ENCODE peak calls at places on chromosome 13, in eight cellular contexts. C, S, I, D, N, F, Y and B are unnamed samples. For H3K27me3, the result is how much of the 10 kb centered on the place peaks cover.

GRCh38 chr13:36214163-36214921 is at the start of gene SOHLH2:
- DNase-seq in N (no peak), F (no peak), C (no peak), D (no peak), S (no peak), I (no peak), Y (no peak), B (no peak)

GRCh38 chr13:110408286-110408685 is 101.2 kb downstream of the COL4A2 start:
- DNase-seq in I (no peak), N (no peak), S (no peak), D (no peak), Y (peak), F (no peak), C (no peak), B (no peak)

GRCh38 chr13:111129465-111130110 is 14.5 kb downstream of the ARHGEF7 start:
- DNase-seq in C (no peak), S (no peak), N (no peak), I (no peak), D (no peak), Y (no peak), F (no peak), B (no peak)

GRCh38 chr13:20221772-20222171 is 10.3 kb downstream of the GJB6 start:
- DNase-seq in N (no peak), D (no peak), F (no peak), C (no peak), S (no peak), Y (no peak), I (no peak), B (no peak)

GRCh38 chr13:110984392-110984791 is 69.5 kb upstream of the ANKRD10 start:
- DNase-seq in N (no peak), C (no peak), D (peak), S (no peak), Y (no peak), F (no peak), I (no peak), B (no peak)

GRCh38 chr13:76711515-76712182 is 174.6 kb downstream of the KCTD12 start:
- DNase-seq in I (no peak), N (peak), Y (peak), C (no peak), F (peak), S (peak), D (peak), B (peak)

GRCh38 chr13:80577951-80578670 is 237.2 kb upstream of the SPRY2 start:
- DNase-seq in F (no peak), I (no peak), D (no peak), C (no peak), Y (no peak), N (no peak), S (no peak), B (peak)

GRCh38 chr13:21010621-21011020 is 50.8 kb downstream of the LATS2 start:
- DNase-seq in N (no peak), F (no peak), C (no peak), D (peak), I (no peak), Y (no peak), S (no peak), B (no peak)

GRCh38 chr13:22195726-22196125 is 524.9 kb downstream of the FGF9 start:
- DNase-seq in D (no peak), S (no peak), I (no peak), F (no peak), N (no peak), C (no peak), Y (no peak), B (no peak)

GRCh38 chr13:109154546-109154945 is 525.1 kb downstream of the MYO16 start:
- DNase-seq in Y (no peak), D (no peak), F (no peak), I (no peak), C (no peak), N (no peak), S (no peak), B (no peak)

GRCh38 chr13:109157275-109157674 is 527.9 kb downstream of the MYO16 start:
- DNase-seq in F (no peak), D (no peak), C (no peak), I (no peak), S (no peak), N (no peak), Y (no peak), B (no peak)

GRCh38 chr13:109155301-109155761 is 525.9 kb downstream of the MYO16 start:
- DNase-seq in C (peak), N (no peak), F (no peak), S (no peak), I (no peak), D (peak), Y (no peak), B (no peak)

GRCh38 chr13:109158383-109158782 is 529.0 kb downstream of the MYO16 start:
- DNase-seq in F (no peak), I (no peak), Y (no peak), D (no peak), N (no peak), C (no peak), S (no peak), B (no peak)

DNA sequence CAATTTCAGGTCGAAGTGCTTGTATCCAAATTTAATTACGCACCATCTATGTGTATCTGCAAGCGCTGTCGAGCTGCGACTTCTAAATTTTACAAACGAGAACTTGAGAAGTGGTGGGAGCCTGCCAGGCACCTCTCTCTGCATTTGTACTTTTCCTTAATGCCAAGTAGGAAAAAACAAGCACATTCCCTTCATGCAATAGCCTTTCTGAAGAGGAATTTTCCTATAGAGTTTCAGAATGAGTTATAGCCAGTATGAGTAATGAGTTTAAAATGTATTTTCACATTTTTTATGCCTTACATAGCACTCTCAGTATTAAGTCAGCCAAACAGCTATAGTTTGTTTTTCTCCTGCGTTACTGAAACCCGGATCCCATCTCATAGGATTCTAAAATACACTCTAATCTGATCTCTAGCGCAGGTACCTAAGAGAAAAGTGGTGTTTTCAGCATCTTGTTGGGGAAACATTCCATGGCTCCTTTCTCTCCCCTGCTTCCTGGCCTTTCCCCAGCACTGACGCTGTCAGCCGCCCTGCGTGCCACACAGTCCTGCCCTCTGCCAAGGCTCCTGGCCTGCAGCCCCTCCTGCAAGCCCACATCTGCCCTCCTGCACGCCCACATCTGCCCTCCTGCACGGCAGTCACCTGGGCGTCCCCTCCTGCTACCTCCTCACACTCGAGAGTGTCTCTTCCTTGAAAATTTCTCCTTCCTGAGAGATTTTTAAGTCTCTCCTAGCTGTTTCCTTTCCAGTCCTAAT is 526.9 kb downstream of the MYO16 start:
- DNase-seq in C (no peak), I (no peak), F (no peak), S (no peak), Y (no peak), D (peak), N (peak), B (peak)
- H3K4me3 ChIP-seq in C (peak), I (no peak), F (no peak), S (no peak), Y (no peak), D (no peak), N (no peak), B (no peak)

DNA sequence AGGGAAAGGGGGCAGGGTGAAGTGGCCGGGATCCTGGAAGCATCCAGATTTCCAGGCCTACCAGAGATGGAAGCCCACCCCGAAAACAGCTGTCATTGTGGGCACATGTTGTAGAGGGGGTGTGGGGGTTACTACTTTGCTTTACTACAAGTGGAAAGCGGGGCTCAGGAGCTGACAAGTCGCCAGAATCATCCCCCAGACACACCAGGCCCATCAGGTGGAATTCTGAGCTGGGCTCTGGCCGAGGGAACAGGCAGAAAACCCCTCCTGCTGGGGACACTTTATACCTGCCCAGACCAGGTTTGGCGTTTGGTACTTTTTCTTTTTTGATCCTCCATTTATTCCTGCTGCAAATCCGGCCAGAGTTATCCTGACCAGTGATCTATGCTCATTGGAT is 3.8 kb downstream of the CDX2 start:
- DNase-seq in Y (no peak), C (no peak), N (no peak), I (no peak), S (no peak), D (no peak), F (no peak), B (no peak)
- H3K27me3 ChIP-seq in Y (half or more), C (under half), N (half or more), I (under half), S (under half), D (half or more), F (half or more), B (half or more)

DNA sequence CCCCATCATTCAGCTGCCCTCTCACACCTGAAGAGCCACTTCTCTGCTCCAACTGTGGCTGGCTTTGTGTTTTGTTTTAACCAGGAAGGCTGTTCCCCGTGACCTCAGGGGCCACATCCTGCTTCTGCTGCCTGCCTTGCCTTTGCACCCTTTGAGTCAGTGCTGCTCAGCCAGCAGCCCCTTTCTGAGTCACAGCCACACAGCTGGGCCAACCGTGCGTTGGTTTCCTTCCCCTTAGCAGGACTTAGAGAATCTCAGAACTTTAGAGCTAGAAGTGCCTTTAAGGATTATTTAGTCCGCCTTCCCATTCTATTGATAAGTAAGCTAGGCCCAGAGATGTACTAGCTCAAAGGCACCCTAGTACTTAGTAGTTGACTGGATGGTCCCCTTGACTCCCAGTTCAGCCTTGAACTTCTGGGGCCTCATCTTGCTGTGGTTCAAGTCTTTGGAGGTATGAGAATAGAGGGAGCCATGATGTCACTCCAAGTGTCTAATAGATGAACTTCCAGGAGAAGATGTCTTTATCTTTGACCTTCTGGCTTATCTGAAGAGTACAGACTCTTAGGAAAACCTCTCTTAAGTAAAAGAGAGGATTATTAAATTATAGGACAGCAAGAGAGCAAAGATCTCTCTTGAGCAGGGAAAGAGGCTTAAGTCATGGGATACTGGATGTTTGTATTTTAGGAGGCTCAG is 8.0 kb downstream of the RGCC start:
- DNase-seq in C (no peak), Y (peak), N (no peak), F (peak), D (peak), I (peak), S (peak), B (peak)
- TF ChIP-seq POLR2A in C (no peak), Y (no peak), N (peak), F (no peak), D (no peak), I (no peak), S (no peak), B (no peak)

GRCh38 chr13:39306639-39307589 is 268.7 kb downstream of the NHLRC3 start:
- DNase-seq in N (no peak), Y (no peak), D (no peak), I (no peak), S (no peak), C (no peak), F (no peak), B (no peak)
- H3K4me3 ChIP-seq in N (no peak), Y (no peak), D (no peak), I (no peak), S (no peak), C (no peak), F (no peak), B (no peak)

DNA sequence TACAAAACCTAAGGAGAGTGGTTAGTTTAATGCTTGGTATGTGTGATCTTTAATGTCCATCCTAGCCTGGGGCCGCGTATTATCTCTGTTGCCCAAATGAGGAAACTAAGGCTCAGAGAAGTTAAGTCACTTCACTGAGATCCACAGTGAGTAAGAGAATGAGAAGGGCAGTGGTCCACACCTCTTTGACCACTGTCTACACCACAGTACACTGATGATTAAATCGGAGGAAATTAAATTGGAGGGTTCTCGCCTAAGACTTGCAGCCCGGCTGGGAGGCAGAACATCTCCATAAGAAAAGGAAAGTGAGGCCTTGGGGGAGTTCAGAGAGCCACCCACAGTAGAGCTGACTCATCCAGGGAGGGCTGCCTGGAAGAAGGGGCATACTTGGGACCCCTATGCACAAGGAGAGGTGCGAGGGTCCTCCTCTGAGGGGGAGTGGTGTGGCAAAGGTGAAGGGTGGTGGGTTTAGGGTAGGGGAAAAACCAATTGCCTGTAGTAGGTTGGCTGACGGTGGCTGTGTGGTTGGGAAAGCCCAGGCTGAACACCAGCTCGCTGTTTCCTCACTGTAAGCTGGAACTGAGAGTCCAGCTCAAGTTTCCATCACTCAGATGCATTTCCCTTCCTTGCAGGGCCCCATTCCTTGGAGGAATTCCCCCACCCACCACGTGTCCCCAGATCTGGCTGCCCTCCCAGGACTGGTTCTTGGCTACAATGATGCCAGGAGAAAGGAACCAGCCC is 15.0 kb upstream of the DHRS12 start:
- DNase-seq in Y (no peak), C (no peak), I (peak), N (peak), S (no peak), F (no peak), D (peak), B (no peak)
- H3K27me3 ChIP-seq in Y (under half), C (under half), I (under half), N (under half), S (under half), F (under half), D (half or more), B (under half)

DNA sequence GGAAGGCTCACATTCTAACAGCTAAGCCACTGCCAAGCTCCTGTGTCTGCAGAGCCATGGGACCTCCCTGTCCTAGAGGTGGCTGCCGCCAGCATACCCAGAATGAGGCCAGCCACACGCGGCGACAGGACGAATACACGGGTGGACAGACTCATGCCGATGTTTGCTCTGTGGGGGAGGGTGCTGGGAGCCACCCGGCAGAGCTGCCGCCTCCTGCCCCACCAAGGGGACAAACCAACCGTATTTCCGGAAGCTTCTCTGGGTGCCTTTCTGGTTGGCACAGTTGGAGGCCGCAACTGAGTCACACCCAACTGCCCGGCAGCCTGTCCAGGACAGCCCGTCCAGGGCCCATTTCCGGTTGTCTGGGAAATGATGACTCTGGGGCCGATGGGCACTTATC is 20.3 kb downstream of the C13orf46 start:
- DNase-seq in S (peak), N (no peak), F (no peak), I (no peak), C (no peak), Y (no peak), D (no peak), B (peak)
- TF ChIP-seq POLR2A in S (no peak), N (no peak), F (no peak), I (no peak), C (no peak), Y (no peak), D (no peak), B (no peak)

DNA sequence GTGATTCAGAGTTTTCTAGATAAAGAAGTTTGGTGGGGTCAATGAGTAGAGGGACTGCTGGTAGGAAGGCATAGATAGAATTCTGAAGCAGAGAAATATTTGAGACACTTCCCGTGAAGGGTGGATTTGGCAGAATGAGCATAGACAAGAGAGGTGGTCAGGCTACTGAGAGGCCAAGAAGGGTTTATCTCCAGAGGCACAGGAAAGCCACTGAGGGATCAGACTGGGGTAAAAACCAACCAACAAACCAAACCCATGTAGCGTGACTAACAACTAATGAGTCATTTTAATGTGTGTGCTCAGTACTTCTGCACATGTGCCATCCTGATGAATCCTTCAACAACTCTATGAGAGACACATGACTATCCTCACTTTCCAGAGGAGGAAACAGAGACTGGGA is 60.0 kb upstream of the SERP2 start:
- DNase-seq in Y (no peak), C (peak), I (no peak), D (peak), S (no peak), F (no peak), N (no peak), B (no peak)
- H3K4me3 ChIP-seq in Y (no peak), C (no peak), I (no peak), D (no peak), S (no peak), F (no peak), N (no peak), B (no peak)